ENCODE peak calls at places on chromosomes 5 and 9, in seven cellular contexts. One of them, this sample, is unnamed. For H3K4me1, the result is how much of the 10 kb centered on the place peaks cover.

GRCh38 chr9:82939451-82939850 is 123.5 kb downstream of the RASEF start:
- DNase-seq in mesenchymal stem cell: no peak
- DNase-seq in IMR-90: no peak
- DNase-seq in trophoblast cell: no peak
- DNase-seq in H9: no peak
- DNase-seq in neuronal stem cell: no peak
- DNase-seq in H1: no peak
- DNase-seq in this sample: no peak

GRCh38 chr9:27276182-27277030 is 20.5 kb downstream of the EQTN start:
- DNase-seq in neuronal stem cell: peak
- DNase-seq in H9: no peak
- DNase-seq in H1: no peak
- DNase-seq in mesenchymal stem cell: peak
- DNase-seq in IMR-90: peak
- DNase-seq in trophoblast cell: no peak
- DNase-seq in this sample: peak

GRCh38 chr5:60274704-60275103 is 381.2 kb upstream of the PDE4D start:
- DNase-seq in H9: no peak
- DNase-seq in neuronal stem cell: no peak
- DNase-seq in trophoblast cell: no peak
- DNase-seq in IMR-90: no peak
- DNase-seq in mesenchymal stem cell: no peak
- DNase-seq in H1: no peak
- DNase-seq in this sample: no peak

GRCh38 chr9:106350777-106351176 is 512.2 kb upstream of the ZNF462 start:
- DNase-seq in H9: no peak
- DNase-seq in mesenchymal stem cell: no peak
- DNase-seq in neuronal stem cell: no peak
- DNase-seq in H1: no peak
- DNase-seq in trophoblast cell: no peak
- DNase-seq in IMR-90: no peak
- DNase-seq in this sample: no peak

GRCh38 chr5:34669931-34670516 is 13.9 kb downstream of the RAI14 start:
- DNase-seq in trophoblast cell: no peak
- DNase-seq in H1: no peak
- DNase-seq in H9: no peak
- DNase-seq in neuronal stem cell: no peak
- DNase-seq in IMR-90: peak
- DNase-seq in mesenchymal stem cell: no peak
- DNase-seq in this sample: no peak

GRCh38 chr5:92455011-92455410 is 1071.9 kb upstream of the ARRDC3 start:
- DNase-seq in H1: no peak
- DNase-seq in trophoblast cell: no peak
- DNase-seq in IMR-90: no peak
- DNase-seq in neuronal stem cell: no peak
- DNase-seq in mesenchymal stem cell: no peak
- DNase-seq in H9: no peak
- DNase-seq in this sample: no peak

GRCh38 chr5:151683936-151684586 is 2.7 kb downstream of the SPARC start:
- DNase-seq in mesenchymal stem cell: peak
- DNase-seq in H1: no peak
- DNase-seq in H9: no peak
- DNase-seq in IMR-90: no peak
- DNase-seq in neuronal stem cell: no peak
- DNase-seq in trophoblast cell: no peak
- DNase-seq in this sample: no peak

GRCh38 chr9:504921-505821 is 290.5 kb downstream of the DOCK8 start:
- DNase-seq in neuronal stem cell: peak
- DNase-seq in mesenchymal stem cell: no peak
- DNase-seq in IMR-90: no peak
- DNase-seq in H1: no peak
- DNase-seq in trophoblast cell: no peak
- DNase-seq in H9: peak
- DNase-seq in this sample: peak

GRCh38 chr5:10111575-10111974 is 138.1 kb downstream of the ATPSCKMT start:
- DNase-seq in mesenchymal stem cell: peak
- DNase-seq in trophoblast cell: peak
- DNase-seq in IMR-90: peak
- DNase-seq in H9: peak
- DNase-seq in H1: no peak
- DNase-seq in neuronal stem cell: peak
- DNase-seq in this sample: peak

GRCh38 chr5:79795764-79796398 is 106.2 kb downstream of the CMYA5 start:
- DNase-seq in neuronal stem cell: no peak
- DNase-seq in H9: no peak
- DNase-seq in mesenchymal stem cell: peak
- DNase-seq in H1: no peak
- DNase-seq in trophoblast cell: peak
- DNase-seq in IMR-90: no peak
- DNase-seq in this sample: no peak

GRCh38 chr5:133944263-133945230 is 23.9 kb downstream of the C5orf15 start:
- DNase-seq in H9: peak
- DNase-seq in neuronal stem cell: peak
- DNase-seq in trophoblast cell: no peak
- DNase-seq in IMR-90: peak
- DNase-seq in H1: no peak
- DNase-seq in mesenchymal stem cell: peak
- DNase-seq in this sample: peak

GRCh38 chr9:92525306-92525705 is 10.5 kb downstream of the ECM2 start:
- DNase-seq in H1: no peak
- DNase-seq in trophoblast cell: peak
- DNase-seq in mesenchymal stem cell: peak
- DNase-seq in IMR-90: peak
- DNase-seq in H9: no peak
- DNase-seq in neuronal stem cell: no peak
- DNase-seq in this sample: no peak

GRCh38 chr5:177350776-177351391 is 584 bp downstream of the LMAN2 start:
- DNase-seq in trophoblast cell: no peak
- DNase-seq in H1: no peak
- DNase-seq in neuronal stem cell: no peak
- DNase-seq in mesenchymal stem cell: no peak
- DNase-seq in H9: no peak
- DNase-seq in IMR-90: no peak
- DNase-seq in this sample: peak

GRCh38 chr5:56632939-56633338 is 182.4 kb upstream of the MAP3K1 start:
- DNase-seq in IMR-90: no peak
- DNase-seq in H1: no peak
- DNase-seq in trophoblast cell: no peak
- DNase-seq in neuronal stem cell: no peak
- DNase-seq in mesenchymal stem cell: no peak
- DNase-seq in H9: no peak
- DNase-seq in this sample: no peak

GRCh38 chr9:127608104-127608966 is 3.7 kb upstream of the STXBP1 start:
- DNase-seq in H1: peak
- DNase-seq in H9: peak
- DNase-seq in IMR-90: peak
- DNase-seq in neuronal stem cell: peak
- DNase-seq in trophoblast cell: peak
- DNase-seq in mesenchymal stem cell: peak
- DNase-seq in this sample: peak

GRCh38 chr5:114789773-114790402 is 379.8 kb downstream of the TRIM36 start:
- DNase-seq in trophoblast cell: no peak
- DNase-seq in H9: no peak
- DNase-seq in mesenchymal stem cell: peak
- DNase-seq in H1: no peak
- DNase-seq in IMR-90: no peak
- DNase-seq in neuronal stem cell: peak
- DNase-seq in this sample: peak

GRCh38 chr5:168879929-168880328 is 300.8 kb upstream of the PANK3 start:
- DNase-seq in H1: no peak
- DNase-seq in H9: no peak
- DNase-seq in IMR-90: no peak
- DNase-seq in trophoblast cell: no peak
- DNase-seq in mesenchymal stem cell: no peak
- DNase-seq in neuronal stem cell: no peak
- DNase-seq in this sample: no peak

GRCh38 chr5:65828022-65828421 is 98.4 kb upstream of the ERBIN start:
- DNase-seq in neuronal stem cell: no peak
- DNase-seq in H1: no peak
- DNase-seq in IMR-90: no peak
- DNase-seq in trophoblast cell: no peak
- DNase-seq in mesenchymal stem cell: no peak
- DNase-seq in H9: no peak
- DNase-seq in this sample: no peak

GRCh38 chr5:128464596-128464995 is 73.4 kb downstream of the FBN2 start:
- DNase-seq in trophoblast cell: no peak
- DNase-seq in H9: no peak
- DNase-seq in IMR-90: no peak
- DNase-seq in neuronal stem cell: no peak
- DNase-seq in mesenchymal stem cell: no peak
- DNase-seq in H1: no peak
- DNase-seq in this sample: no peak

GRCh38 chr9:114098660-114099522 is at the start of gene KIF12:
- DNase-seq in mesenchymal stem cell: no peak
- DNase-seq in IMR-90: no peak
- DNase-seq in H1: no peak
- DNase-seq in neuronal stem cell: peak
- DNase-seq in H9: peak
- DNase-seq in trophoblast cell: peak
- DNase-seq in this sample: peak

GRCh38 chr9:112861638-112862555 is 28.8 kb downstream of the SLC46A2 start:
- DNase-seq in H1: no peak
- DNase-seq in neuronal stem cell: no peak
- DNase-seq in IMR-90: peak
- DNase-seq in H9: no peak
- DNase-seq in mesenchymal stem cell: peak
- DNase-seq in trophoblast cell: peak
- DNase-seq in this sample: no peak

GRCh38 chr9:133420392-133420827 is 1.8 kb upstream of the ADAMTS13 start:
- DNase-seq in H9: no peak
- DNase-seq in H1: no peak
- DNase-seq in mesenchymal stem cell: peak
- DNase-seq in trophoblast cell: no peak
- DNase-seq in neuronal stem cell: no peak
- DNase-seq in IMR-90: no peak
- DNase-seq in this sample: peak

GRCh38 chr5:41154491-41154890 is 58.8 kb downstream of the C6 start:
- DNase-seq in neuronal stem cell: no peak
- DNase-seq in H1: no peak
- DNase-seq in mesenchymal stem cell: no peak
- DNase-seq in trophoblast cell: peak
- DNase-seq in H9: no peak
- DNase-seq in IMR-90: no peak
- DNase-seq in this sample: no peak

GRCh38 chr5:6256901-6257300 is 121.4 kb downstream of the MED10 start:
- DNase-seq in mesenchymal stem cell: no peak
- DNase-seq in trophoblast cell: no peak
- DNase-seq in IMR-90: no peak
- DNase-seq in neuronal stem cell: no peak
- DNase-seq in H1: no peak
- DNase-seq in H9: no peak
- DNase-seq in this sample: no peak

GRCh38 chr5:75547826-75548225 is 36.1 kb downstream of the POLK start:
- DNase-seq in H9: no peak
- DNase-seq in mesenchymal stem cell: no peak
- DNase-seq in neuronal stem cell: no peak
- DNase-seq in trophoblast cell: no peak
- DNase-seq in H1: no peak
- DNase-seq in IMR-90: no peak
- DNase-seq in this sample: no peak

GRCh38 chr5:64939772-64940510 is 171.2 kb downstream of the CWC27 start:
- DNase-seq in H1: no peak
- DNase-seq in H9: peak
- DNase-seq in neuronal stem cell: no peak
- DNase-seq in trophoblast cell: no peak
- DNase-seq in mesenchymal stem cell: peak
- DNase-seq in IMR-90: peak
- DNase-seq in this sample: peak

GRCh38 chr5:35185518-35185917 is 44.8 kb downstream of the PRLR start:
- DNase-seq in mesenchymal stem cell: no peak
- DNase-seq in H9: no peak
- DNase-seq in neuronal stem cell: no peak
- DNase-seq in trophoblast cell: no peak
- DNase-seq in IMR-90: no peak
- DNase-seq in H1: no peak
- DNase-seq in this sample: no peak

GRCh38 chr5:68339921-68340321 is 124.4 kb downstream of the PIK3R1 start:
- DNase-seq in mesenchymal stem cell: peak
- DNase-seq in trophoblast cell: no peak
- DNase-seq in H9: no peak
- DNase-seq in H1: no peak
- DNase-seq in neuronal stem cell: no peak
- DNase-seq in IMR-90: no peak
- DNase-seq in this sample: no peak

GRCh38 chr9:90698874-90699440 is 56.3 kb upstream of the DIRAS2 start:
- DNase-seq in H9: no peak
- DNase-seq in H1: no peak
- DNase-seq in trophoblast cell: peak
- DNase-seq in IMR-90: no peak
- DNase-seq in mesenchymal stem cell: no peak
- DNase-seq in neuronal stem cell: no peak
- DNase-seq in this sample: no peak
- H3K4me1 ChIP-seq in H9: under half
- H3K4me1 ChIP-seq in H1: under half
- H3K4me1 ChIP-seq in trophoblast cell: under half
- H3K4me1 ChIP-seq in IMR-90: under half
- H3K4me1 ChIP-seq in mesenchymal stem cell: under half
- H3K4me1 ChIP-seq in neuronal stem cell: under half
- H3K4me1 ChIP-seq in this sample: under half

DNA sequence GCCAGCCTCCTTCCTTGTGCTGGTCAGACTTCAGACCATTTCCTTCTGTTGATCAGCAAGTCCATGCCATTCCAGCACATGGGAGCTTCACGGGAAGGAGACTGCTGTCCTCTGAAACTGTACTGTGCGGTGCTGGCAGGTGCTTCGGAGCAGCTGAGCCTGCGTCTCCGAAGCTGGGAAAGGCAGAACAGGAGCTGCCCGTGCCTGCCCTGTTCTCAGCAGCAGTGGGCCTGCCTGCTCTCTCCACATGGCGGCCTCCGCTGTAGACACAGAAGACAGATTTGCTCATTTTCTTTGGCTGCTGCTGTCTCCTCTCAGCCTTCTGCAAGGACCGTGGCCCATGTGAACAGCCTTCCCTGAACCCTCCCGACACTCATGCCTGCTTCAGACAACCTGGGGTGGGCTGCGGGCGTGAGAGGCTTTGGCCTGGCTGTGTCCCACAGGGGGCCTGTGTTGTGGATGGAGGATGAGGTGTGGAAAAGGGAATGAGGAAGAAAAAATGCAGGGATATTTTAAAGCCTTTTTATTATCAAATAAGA is 43.1 kb downstream of the HABP4 start:
- DNase-seq in H9: no peak
- DNase-seq in mesenchymal stem cell: no peak
- DNase-seq in neuronal stem cell: no peak
- DNase-seq in H1: no peak
- DNase-seq in trophoblast cell: no peak
- DNase-seq in IMR-90: no peak
- DNase-seq in this sample: no peak
- H3K9ac ChIP-seq in H9: no peak
- H3K9ac ChIP-seq in mesenchymal stem cell: no peak
- H3K9ac ChIP-seq in neuronal stem cell: peak
- H3K9ac ChIP-seq in H1: no peak
- H3K9ac ChIP-seq in trophoblast cell: no peak
- H3K9ac ChIP-seq in IMR-90: no peak
- H3K9ac ChIP-seq in this sample: no peak

GRCh38 chr9:121321039-121321503 is 49.0 kb downstream of the STOM start:
- DNase-seq in neuronal stem cell: no peak
- DNase-seq in trophoblast cell: no peak
- DNase-seq in H9: no peak
- DNase-seq in IMR-90: no peak
- DNase-seq in H1: no peak
- DNase-seq in mesenchymal stem cell: peak
- DNase-seq in this sample: no peak
- H3K4ac ChIP-seq in neuronal stem cell: no peak
- H3K4ac ChIP-seq in trophoblast cell: no peak
- H3K4ac ChIP-seq in H9: no peak
- H3K4ac ChIP-seq in IMR-90: peak
- H3K4ac ChIP-seq in H1: no peak
- H3K4ac ChIP-seq in mesenchymal stem cell: peak
- H3K4ac ChIP-seq in this sample: no peak

GRCh38 chr5:124668353-124669299 is 77.8 kb downstream of the ZNF608 start:
- DNase-seq in neuronal stem cell: no peak
- DNase-seq in mesenchymal stem cell: no peak
- DNase-seq in IMR-90: no peak
- DNase-seq in H1: no peak
- DNase-seq in H9: no peak
- DNase-seq in trophoblast cell: no peak
- DNase-seq in this sample: no peak
- H3K4me1 ChIP-seq in neuronal stem cell: under half
- H3K4me1 ChIP-seq in mesenchymal stem cell: under half
- H3K4me1 ChIP-seq in IMR-90: under half
- H3K4me1 ChIP-seq in H1: under half
- H3K4me1 ChIP-seq in H9: under half
- H3K4me1 ChIP-seq in trophoblast cell: under half
- H3K4me1 ChIP-seq in this sample: under half

This sample was measured in mesendoderm.